ENCODE peak calls at places on chromosomes 7 and 10, in six cellular contexts. Q is sigmoid colon, J is upper lobe of left lung, T is esophagus squamous epithelium, K is mammary epithelial cell, Z is adrenal gland. O is an unnamed sample. For H3K4me1, the result is how much of the 10 kb centered on the place peaks cover.

GRCh38 chr7:17369686-17370426 is 71.4 kb downstream of the AHR start:
- DNase-seq in Q (no peak), J (no peak), T (no peak), K (peak), Z (peak), O (peak)

GRCh38 chr10:79454259-79454658 is 8.8 kb upstream of the ZCCHC24 start:
- DNase-seq in Q (peak), J (no peak), T (no peak), K (peak), Z (peak), O (no peak)

GRCh38 chr7:38448076-38448475 is 174.6 kb upstream of the TARP start:
- DNase-seq in Q (no peak), J (no peak), T (no peak), K (no peak), Z (no peak), O (no peak)

GRCh38 chr10:132752378-132752777 is 33.6 kb downstream of the NKX6-2 start:
- DNase-seq in Q (no peak), J (peak), T (no peak), K (no peak), Z (no peak), O (no peak)

GRCh38 chr10:119131512-119132240 is 27.8 kb downstream of the DENND10 start:
- DNase-seq in Q (peak), J (no peak), T (no peak), K (no peak), Z (no peak), O (no peak)

GRCh38 chr10:68330852-68331454 is 911 bp upstream of the HNRNPH3 start:
- DNase-seq in Q (peak), J (no peak), T (no peak), K (no peak), Z (peak), O (peak)

GRCh38 chr7:26182706-26183105 is 17.8 kb downstream of the HNRNPA2B1 start:
- DNase-seq in Q (no peak), J (no peak), T (no peak), K (no peak), Z (no peak), O (peak)

GRCh38 chr7:96308253-96308949 is 13.5 kb downstream of the SLC25A13 start:
- DNase-seq in Q (no peak), J (no peak), T (no peak), K (no peak), Z (no peak), O (no peak)

GRCh38 chr10:131650771-131651673 is 249.8 kb upstream of the PPP2R2D start:
- DNase-seq in Q (no peak), J (no peak), T (no peak), K (no peak), Z (no peak), O (no peak)

GRCh38 chr10:113646337-113647201 is 17.3 kb downstream of the NRAP start:
- DNase-seq in Q (no peak), J (no peak), T (no peak), K (peak), Z (no peak), O (no peak)

GRCh38 chr10:31490858-31491504 is 172.0 kb downstream of the ZEB1 start:
- DNase-seq in Q (no peak), J (no peak), T (no peak), K (peak), Z (no peak), O (peak)

GRCh38 chr7:133293390-133294110 is 40.7 kb downstream of the EXOC4 start:
- DNase-seq in Q (no peak), J (no peak), T (no peak), K (no peak), Z (no peak), O (no peak)

DNA sequence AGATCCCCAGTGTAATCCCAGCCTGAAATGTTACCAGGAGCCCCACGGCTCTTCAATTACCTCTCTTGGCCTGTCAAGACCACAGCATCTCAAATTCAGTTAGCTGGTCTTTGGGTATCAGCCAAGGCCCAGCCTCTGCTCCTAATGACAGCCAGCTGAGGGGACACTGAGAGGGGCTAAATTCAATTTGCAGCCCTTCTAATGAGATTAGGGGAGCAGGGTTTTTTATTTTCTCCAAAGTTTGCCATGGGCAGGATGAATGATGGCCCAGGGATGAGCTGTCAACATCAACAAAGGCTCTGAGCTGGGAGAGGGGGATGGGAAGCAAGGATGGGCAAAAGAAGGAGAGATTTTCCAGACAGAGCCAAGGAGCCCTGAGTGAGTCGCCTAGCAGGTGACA is 116.8 kb upstream of the TBX20 start:
- DNase-seq in Q (no peak), J (no peak), T (no peak), K (no peak), Z (no peak), O (no peak)
- H3K4me1 ChIP-seq in Q (under half), J (under half), T (under half), K (under half), Z (under half), O (under half)

GRCh38 chr7:80135306-80136104 is 874 bp downstream of the GNAI1 start:
- DNase-seq in Q (no peak), J (peak), T (no peak), K (peak), Z (peak), O (no peak)
- H3K4me3 ChIP-seq in Q (peak), J (peak), T (peak), K (peak), Z (peak), O (peak)

GRCh38 chr7:23076774-23077173 is 28.8 kb upstream of the KLHL7 start:
- DNase-seq in Q (no peak), J (no peak), T (no peak), K (no peak), Z (no peak), O (no peak)
- H3K27ac ChIP-seq in Q (no peak), J (peak), T (no peak), K (no peak), Z (no peak), O (no peak)

GRCh38 chr7:101989101-101989500 is 171.7 kb downstream of the CUX1 start:
- DNase-seq in Q (no peak), J (peak), T (no peak), K (no peak), Z (no peak), O (no peak)
- H3K4me1 ChIP-seq in Q (under half), J (under half), T (under half), K (under half), Z (under half), O (under half)

DNA sequence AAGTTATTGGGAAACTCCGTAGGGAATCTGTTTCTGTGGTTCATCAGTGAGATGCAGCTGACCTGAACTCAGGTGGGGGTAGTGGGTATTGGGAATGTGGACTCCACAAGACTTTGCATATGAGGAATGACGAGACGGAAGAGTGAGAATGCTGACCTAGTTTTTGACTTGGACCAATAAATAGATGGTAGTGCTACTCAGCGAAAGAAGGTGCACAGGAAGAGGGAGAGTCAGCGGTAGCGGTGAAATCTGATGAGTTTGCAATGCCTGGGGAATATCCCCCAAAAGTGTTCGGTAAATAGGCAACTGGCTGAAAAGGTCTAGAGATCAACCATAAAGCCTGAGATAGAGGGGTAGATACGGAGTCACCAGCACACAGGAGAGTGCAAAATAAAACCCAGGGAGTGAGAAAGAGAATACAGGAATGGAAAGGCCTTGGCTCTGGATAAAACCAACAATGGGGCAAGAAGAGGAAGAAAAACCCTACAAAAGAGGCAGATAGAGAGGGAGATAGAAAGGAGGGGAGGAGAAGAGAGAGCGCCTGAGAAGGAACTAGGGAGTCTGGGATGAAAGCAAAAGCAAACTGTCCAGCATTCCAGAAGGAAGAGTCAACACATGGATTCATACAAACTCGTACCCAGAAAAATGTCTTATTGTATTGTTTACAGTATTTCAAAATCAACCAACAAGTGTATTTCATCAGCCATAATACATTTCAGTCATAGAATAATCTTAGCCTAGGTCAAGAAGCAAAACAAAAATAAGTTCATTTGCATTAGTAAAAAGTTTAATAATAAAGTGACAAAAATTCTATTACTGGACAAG is 5.4 kb downstream of the ARHGAP21 start:
- DNase-seq in Q (no peak), J (no peak), T (no peak), K (peak), Z (no peak), O (no peak)
- H3K4me3 ChIP-seq in Q (no peak), J (no peak), T (no peak), K (peak), Z (no peak), O (no peak)

GRCh38 chr7:70738486-70738885 is 393.5 kb upstream of the GALNT17 start:
- DNase-seq in Q (no peak), J (no peak), T (no peak), K (no peak), Z (no peak), O (no peak)
- H3K27ac ChIP-seq in Q (no peak), J (peak), T (peak), K (no peak), Z (no peak), O (no peak)

DNA sequence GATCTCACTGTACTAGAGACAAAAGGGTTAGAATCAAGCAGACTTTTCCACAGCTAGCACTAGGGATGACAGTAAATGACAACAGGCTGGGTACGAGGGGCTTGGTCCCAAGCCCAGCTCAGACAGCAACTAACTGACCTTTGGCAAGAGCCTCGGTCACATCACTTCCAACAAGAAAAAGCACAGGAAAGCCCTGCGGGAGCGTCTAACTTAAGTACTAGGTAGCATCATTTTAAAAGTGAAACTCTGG is 22.8 kb downstream of the CALML3 start:
- DNase-seq in Q (no peak), J (no peak), T (no peak), K (no peak), Z (no peak), O (no peak)
- H3K4me1 ChIP-seq in Q (half or more), J (under half), T (half or more), K (half or more), Z (under half), O (half or more)

DNA sequence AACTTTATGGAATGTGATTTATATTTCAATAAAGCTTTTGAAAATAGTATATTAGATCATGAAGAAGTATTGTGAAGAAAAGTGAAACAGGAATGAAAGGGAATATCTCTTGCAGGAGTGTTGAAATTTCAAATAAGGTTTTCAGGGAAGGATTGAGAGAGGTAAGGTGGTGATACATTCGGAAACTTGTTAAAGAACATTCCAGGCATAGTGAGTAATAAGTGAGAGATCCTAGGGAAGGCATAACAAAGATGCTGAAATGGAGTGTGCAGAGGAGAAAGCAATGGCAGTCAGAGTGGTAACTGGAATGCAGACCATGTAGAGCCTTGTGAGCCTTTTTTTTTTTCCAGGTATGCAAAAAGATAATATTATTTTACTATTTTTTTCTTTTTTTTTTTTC is 4.1 kb downstream of the OR9A4 start:
- DNase-seq in Q (no peak), J (no peak), T (no peak), K (peak), Z (no peak), O (no peak)
- H3K4me3 ChIP-seq in Q (no peak), J (no peak), T (no peak), K (no peak), Z (no peak), O (no peak)

GRCh38 chr7:89133357-89133756 is 337.8 kb upstream of the TEX47 start:
- DNase-seq in Q (no peak), J (no peak), T (no peak), K (no peak), Z (no peak), O (no peak)

GRCh38 chr7:89129600-89130375 is 334.3 kb upstream of the TEX47 start:
- DNase-seq in Q (no peak), J (no peak), T (no peak), K (no peak), Z (no peak), O (no peak)

GRCh38 chr7:89133819-89134218 is 338.3 kb upstream of the TEX47 start:
- DNase-seq in Q (no peak), J (no peak), T (no peak), K (no peak), Z (no peak), O (no peak)
- H3K27ac ChIP-seq in Q (no peak), J (no peak), T (no peak), K (no peak), Z (no peak), O (no peak)

GRCh38 chr7:139648617-139648932 is 125.1 kb downstream of the CLEC2L start:
- DNase-seq in Q (no peak), J (no peak), T (no peak), K (no peak), Z (no peak), O (no peak)
- H3K4me1 ChIP-seq in Q (under half), J (half or more), T (under half), K (under half), Z (under half), O (under half)

O was measured in body of pancreas.